ENCODE peak calls at places on chromosome 14, in seven cellular contexts. C is Calu3; B is colonic mucosa; H is lung; T is CD8-positive, alpha-beta T cell; D is omental fat pad; X is AG09319. G is an unnamed sample.

GRCh38 chr14:103540816-103541493 is 12.0 kb downstream of the TRMT61A start:
- DNase-seq in C (no peak), B (no peak), H (no peak), T (no peak), D (no peak), X (no peak), G (no peak)

GRCh38 chr14:63182967-63183366 is 21.3 kb upstream of the RHOJ start:
- DNase-seq in C (no peak), B (no peak), H (no peak), T (no peak), D (no peak), X (no peak), G (no peak)

GRCh38 chr14:31090872-31091764 is 64.9 kb upstream of the STRN3 start:
- DNase-seq in C (peak), B (peak), H (peak), T (no peak), D (no peak), X (peak), G (no peak)

GRCh38 chr14:29755311-29756052 is 172.2 kb downstream of the PRKD1 start:
- DNase-seq in C (peak), B (no peak), H (no peak), T (no peak), D (no peak), X (no peak), G (no peak)

GRCh38 chr14:50821471-50822464 is 9.2 kb downstream of the NIN start:
- DNase-seq in C (no peak), B (peak), H (peak), T (peak), D (no peak), X (no peak), G (no peak)

GRCh38 chr14:22481546-22481945 is 107.5 kb downstream of the DAD1 start:
- DNase-seq in C (no peak), B (no peak), H (no peak), T (no peak), D (no peak), X (no peak), G (no peak)

GRCh38 chr14:50954811-50955372 is 10.6 kb upstream of the PYGL start:
- DNase-seq in C (no peak), B (no peak), H (no peak), T (no peak), D (no peak), X (no peak), G (no peak)

GRCh38 chr14:105857223-105857815 is 330.9 kb downstream of the TMEM121 start:
- DNase-seq in C (no peak), B (no peak), H (no peak), T (no peak), D (no peak), X (no peak), G (peak)

GRCh38 chr14:21672116-21672515 is 1.5 kb downstream of the OR4E1 start:
- DNase-seq in C (no peak), B (no peak), H (no peak), T (no peak), D (no peak), X (no peak), G (no peak)

GRCh38 chr14:90381011-90381790 is 15.6 kb upstream of the CALM1 start:
- DNase-seq in C (no peak), B (peak), H (no peak), T (no peak), D (no peak), X (no peak), G (no peak)

GRCh38 chr14:35388656-35389314 is 15.8 kb downstream of the NFKBIA start:
- DNase-seq in C (no peak), B (no peak), H (no peak), T (no peak), D (no peak), X (no peak), G (no peak)

GRCh38 chr14:75933712-75934296 is 48.0 kb downstream of the TGFB3 start:
- DNase-seq in C (no peak), B (no peak), H (no peak), T (no peak), D (no peak), X (no peak), G (no peak)

GRCh38 chr14:46490150-46490769 is 161.3 kb downstream of the RPL10L start:
- DNase-seq in C (peak), B (peak), H (no peak), T (no peak), D (no peak), X (no peak), G (no peak)

GRCh38 chr14:61822458-61822857 is 60.2 kb downstream of the SNAPC1 start:
- DNase-seq in C (no peak), B (no peak), H (no peak), T (no peak), D (no peak), X (no peak), G (no peak)
- TF ChIP-seq CTCF in C (no peak), B (no peak), H (no peak), T (no peak), D (no peak), X (no peak), G (no peak)

GRCh38 chr14:70416717-70417349 is at the start of gene SYNJ2BP:
- DNase-seq in C (peak), B (peak), H (peak), T (peak), D (no peak), X (peak), G (no peak)

GRCh38 chr14:70415788-70416187 is 1.1 kb downstream of the SYNJ2BP start:
- DNase-seq in C (no peak), B (no peak), H (no peak), T (no peak), D (no peak), X (no peak), G (no peak)

DNA sequence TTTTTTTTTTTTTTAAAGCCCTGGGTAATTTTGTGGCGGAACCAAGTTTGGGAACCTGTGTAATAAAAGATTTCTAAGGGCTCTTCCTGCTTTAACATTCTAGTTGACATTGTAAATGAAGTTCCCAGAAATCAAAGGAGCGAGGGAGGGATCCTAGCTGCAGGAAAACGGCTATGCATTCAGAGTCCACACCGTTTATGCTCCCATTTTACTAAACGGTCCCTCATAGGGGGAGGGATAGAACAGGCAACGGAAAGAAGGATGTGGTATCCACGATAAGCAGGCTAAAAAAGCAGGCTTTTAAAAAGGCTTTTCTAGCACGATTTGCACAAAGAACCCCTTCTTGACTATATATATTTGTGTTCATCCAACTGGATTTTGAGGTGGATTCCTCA is 571 bp downstream of the SYNJ2BP start:
- DNase-seq in C (no peak), B (no peak), H (no peak), T (no peak), D (no peak), X (no peak), G (no peak)
- TF ChIP-seq CTCF in C (no peak), B (no peak), H (no peak), T (no peak), D (no peak), X (no peak), G (no peak)

DNA sequence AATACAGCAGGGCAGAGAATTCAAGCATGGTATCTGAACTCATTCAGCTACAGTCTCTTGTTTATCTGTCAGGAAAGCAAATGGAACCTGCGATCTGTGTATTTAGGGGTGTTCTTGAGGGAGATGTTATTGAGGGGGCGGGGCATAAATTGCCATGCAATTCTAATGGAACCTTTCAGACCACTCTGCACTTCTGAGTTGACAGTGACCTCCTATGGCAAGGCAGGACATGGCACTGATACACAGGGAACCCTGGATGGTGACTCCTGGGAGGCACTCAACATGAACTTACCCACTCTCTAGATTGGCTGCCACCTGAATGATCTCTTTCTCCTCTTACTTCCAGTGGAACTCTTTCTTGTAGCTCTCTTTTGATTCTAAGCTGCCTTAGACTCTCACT is 787.3 kb downstream of the VRK1 start:
- DNase-seq in C (no peak), B (no peak), H (no peak), T (no peak), D (no peak), X (no peak), G (no peak)
- TF ChIP-seq CTCF in C (no peak), B (no peak), H (no peak), T (no peak), D (no peak), X (no peak), G (no peak)

GRCh38 chr14:45247427-45247826 is 5.6 kb downstream of the MIS18BP1 start:
- DNase-seq in C (peak), B (no peak), H (no peak), T (no peak), D (no peak), X (no peak), G (no peak)
- TF ChIP-seq CTCF in C (no peak), B (no peak), H (no peak), T (no peak), D (no peak), X (no peak), G (no peak)

GRCh38 chr14:54493293-54493692 is 4.5 kb upstream of the GMFB start:
- DNase-seq in C (peak), B (no peak), H (no peak), T (peak), D (no peak), X (no peak), G (no peak)
- TF ChIP-seq CTCF in C (no peak), B (no peak), H (no peak), T (no peak), D (no peak), X (no peak), G (no peak)

GRCh38 chr14:79417961-79418360 is 793.3 kb downstream of the DIO2 start:
- DNase-seq in C (no peak), B (no peak), H (no peak), T (no peak), D (no peak), X (no peak), G (no peak)

GRCh38 chr14:79411403-79412174 is 799.7 kb downstream of the DIO2 start:
- DNase-seq in C (no peak), B (no peak), H (no peak), T (no peak), D (no peak), X (no peak), G (no peak)

GRCh38 chr14:79408696-79409095 is 802.6 kb downstream of the DIO2 start:
- DNase-seq in C (no peak), B (no peak), H (no peak), T (no peak), D (no peak), X (no peak), G (no peak)

GRCh38 chr14:79415726-79416125 is 795.6 kb downstream of the DIO2 start:
- DNase-seq in C (no peak), B (no peak), H (no peak), T (no peak), D (no peak), X (no peak), G (no peak)

DNA sequence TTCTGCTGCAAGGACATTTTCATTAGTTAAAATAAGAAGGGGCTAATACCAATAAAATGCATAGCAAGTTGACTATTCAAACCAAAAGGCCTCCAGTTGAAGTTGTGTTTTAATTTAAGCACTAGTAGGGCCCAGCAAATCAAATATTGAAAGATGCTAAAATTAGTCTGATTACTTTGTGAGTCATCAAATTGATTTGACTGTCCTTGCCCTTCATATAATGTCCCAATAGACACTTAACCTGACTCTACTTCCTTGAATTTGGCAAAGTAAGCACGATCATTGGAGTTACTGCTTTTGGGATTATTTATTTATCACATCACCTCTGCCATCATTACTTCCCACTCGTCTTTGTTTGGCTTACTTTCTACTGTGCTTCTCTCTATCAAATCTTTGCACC is 798.5 kb downstream of the DIO2 start:
- DNase-seq in C (no peak), B (no peak), H (no peak), T (no peak), D (no peak), X (no peak), G (no peak)
- TF ChIP-seq CTCF in C (no peak), B (no peak), H (no peak), T (no peak), D (no peak), X (no peak), G (no peak)

GRCh38 chr14:67996235-67996634 is 176.7 kb downstream of the RAD51B start:
- DNase-seq in C (no peak), B (no peak), H (no peak), T (no peak), D (no peak), X (no peak), G (no peak)

GRCh38 chr14:67999693-68000384 is 180.3 kb downstream of the RAD51B start:
- DNase-seq in C (no peak), B (no peak), H (no peak), T (no peak), D (no peak), X (no peak), G (no peak)

GRCh38 chr14:67999290-67999689 is 179.7 kb downstream of the RAD51B start:
- DNase-seq in C (no peak), B (no peak), H (no peak), T (no peak), D (no peak), X (no peak), G (no peak)

GRCh38 chr14:68000516-68000915 is 180.9 kb downstream of the RAD51B start:
- DNase-seq in C (no peak), B (no peak), H (no peak), T (no peak), D (no peak), X (no peak), G (no peak)

GRCh38 chr14:67998804-67999203 is 179.2 kb downstream of the RAD51B start:
- DNase-seq in C (no peak), B (no peak), H (no peak), T (no peak), D (no peak), X (no peak), G (no peak)
- TF ChIP-seq CTCF in C (no peak), B (no peak), H (no peak), T (no peak), D (no peak), X (no peak), G (no peak)

GRCh38 chr14:98138666-98139065 is 1133.3 kb downstream of the BCL11B start:
- DNase-seq in C (peak), B (peak), H (peak), T (peak), D (no peak), X (no peak), G (no peak)
- TF ChIP-seq CTCF in C (peak), B (peak), H (peak), T (peak), D (no peak), X (peak), G (peak)

GRCh38 chr14:42535397-42535796 is 928.7 kb downstream of the LRFN5 start:
- DNase-seq in C (no peak), B (no peak), H (no peak), T (no peak), D (no peak), X (no peak), G (no peak)
- TF ChIP-seq CTCF in C (no peak), B (no peak), H (no peak), T (no peak), D (no peak), X (no peak), G (no peak)

DNA sequence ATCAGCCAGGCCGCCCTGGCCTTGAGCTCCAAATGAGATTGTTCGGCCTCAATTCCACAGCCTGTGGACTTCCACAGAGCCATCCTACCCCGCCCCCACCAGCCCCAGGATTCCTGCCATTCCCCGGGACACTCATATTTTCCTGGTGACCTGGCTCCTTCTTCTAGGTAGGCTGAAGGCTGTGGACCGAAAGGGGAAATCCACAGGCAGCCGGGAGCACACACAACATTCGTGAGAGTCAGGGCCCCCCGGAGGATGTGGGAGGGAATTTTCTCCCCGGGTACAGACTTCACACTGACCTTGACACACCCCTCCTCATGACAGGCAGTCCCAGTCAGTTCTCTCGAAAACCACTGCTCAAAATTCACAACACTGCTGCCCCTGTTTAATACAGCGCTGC is 39.9 kb downstream of the RIN3 start:
- DNase-seq in C (no peak), B (no peak), H (no peak), T (no peak), D (no peak), X (peak), G (no peak)
- TF ChIP-seq CTCF in C (no peak), B (no peak), H (no peak), T (no peak), D (no peak), X (peak), G (peak)

G was measured in osteocyte.